ENCODE peak calls at places on chromosomes 11 and 22, in seven cellular contexts. K is IMR-90, W is H9, J is mesendoderm, X is trophoblast cell, Y is H1, B is mesenchymal stem cell. C is an unnamed sample.

GRCh38 chr11:132685174-132685611 is 847.1 kb downstream of the OPCML start:
- DNase-seq in K (peak), W (no peak), J (no peak), X (no peak), Y (no peak), B (peak), C (no peak)

GRCh38 chr22:38286915-38287669 is 14.3 kb upstream of the TMEM184B start:
- DNase-seq in K (no peak), W (no peak), J (no peak), X (no peak), Y (no peak), B (no peak), C (no peak)

GRCh38 chr11:34640050-34640971 is 19.4 kb downstream of the EHF start:
- DNase-seq in K (no peak), W (peak), J (peak), X (peak), Y (no peak), B (peak), C (no peak)

GRCh38 chr11:1562469-1563148 is 9.5 kb downstream of the DUSP8 start:
- DNase-seq in K (no peak), W (no peak), J (no peak), X (no peak), Y (no peak), B (no peak), C (no peak)

GRCh38 chr22:43060213-43060612 is 29.0 kb downstream of the TTLL1 start:
- DNase-seq in K (no peak), W (peak), J (peak), X (peak), Y (peak), B (peak), C (peak)

GRCh38 chr11:69142894-69143293 is 12.8 kb upstream of the SMIM38 start:
- DNase-seq in K (no peak), W (no peak), J (peak), X (no peak), Y (peak), B (no peak), C (no peak)

GRCh38 chr11:61277973-61278565 is 17.0 kb downstream of the VWCE start:
- DNase-seq in K (no peak), W (no peak), J (peak), X (peak), Y (no peak), B (no peak), C (no peak)

GRCh38 chr11:80960331-80961095 is 1519.7 kb upstream of the TENM4 start:
- DNase-seq in K (no peak), W (no peak), J (peak), X (no peak), Y (no peak), B (no peak), C (no peak)

GRCh38 chr11:19508166-19508565 is 204.5 kb upstream of the NAV2 start:
- DNase-seq in K (peak), W (no peak), J (peak), X (peak), Y (no peak), B (peak), C (no peak)

DNA sequence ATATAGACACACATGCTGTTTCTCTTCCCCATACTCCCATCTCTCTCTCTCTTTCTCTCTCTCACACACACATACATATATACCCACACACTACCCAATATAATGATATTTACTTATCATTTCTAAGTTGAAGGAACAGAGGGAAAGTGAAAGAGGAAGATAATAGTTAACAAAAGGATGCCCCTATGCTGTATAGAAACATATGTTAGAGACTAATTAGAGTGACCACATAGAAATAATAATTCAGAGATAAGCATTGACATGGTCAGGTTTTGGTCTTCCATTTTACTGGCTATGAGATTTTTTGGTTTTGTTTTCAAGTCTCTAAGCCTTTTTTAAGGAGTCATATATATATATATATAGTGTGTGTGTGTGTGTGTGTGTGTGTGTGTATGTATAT is 445.7 kb upstream of the CHORDC1 start:
- DNase-seq in K (no peak), W (no peak), J (no peak), X (no peak), Y (no peak), B (no peak), C (no peak)
- H3K18ac ChIP-seq in K (no peak), W (no peak), J (no peak), X (no peak), Y (no peak), B (no peak), C (no peak)

DNA sequence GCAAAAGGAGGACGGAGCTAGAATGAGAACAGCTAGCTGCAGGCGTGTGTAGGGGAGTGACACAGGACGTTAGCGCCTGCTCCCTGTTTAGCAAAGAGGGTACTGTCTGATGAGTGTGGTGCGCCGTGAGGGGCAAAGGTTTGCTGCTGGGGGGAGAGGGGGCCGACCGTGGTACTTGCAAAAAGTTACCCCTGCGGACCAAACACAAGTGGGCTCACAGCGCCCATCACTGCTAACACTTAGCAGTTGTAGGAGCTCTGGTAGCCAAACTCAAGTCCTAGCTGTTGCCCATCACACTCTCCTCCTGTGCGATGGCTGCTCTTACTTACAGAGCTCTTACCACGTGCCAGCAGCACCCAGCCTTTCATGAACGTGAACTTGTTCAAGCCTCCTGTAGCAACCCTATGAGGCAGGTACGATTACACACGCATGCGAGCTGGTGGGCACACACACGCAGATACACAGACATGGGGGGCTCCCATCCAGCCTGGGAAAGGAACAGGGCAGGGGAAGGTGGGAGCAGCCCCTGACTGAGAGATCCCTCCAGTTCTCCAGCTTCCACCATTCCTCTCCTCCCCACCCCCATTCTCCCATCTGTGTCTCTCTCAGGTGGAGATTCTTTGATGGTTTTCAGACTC is 37.5 kb upstream of the WNT11 start:
- DNase-seq in K (no peak), W (no peak), J (no peak), X (no peak), Y (peak), B (no peak), C (no peak)
- H3K18ac ChIP-seq in K (no peak), W (no peak), J (no peak), X (no peak), Y (no peak), B (no peak), C (peak)

DNA sequence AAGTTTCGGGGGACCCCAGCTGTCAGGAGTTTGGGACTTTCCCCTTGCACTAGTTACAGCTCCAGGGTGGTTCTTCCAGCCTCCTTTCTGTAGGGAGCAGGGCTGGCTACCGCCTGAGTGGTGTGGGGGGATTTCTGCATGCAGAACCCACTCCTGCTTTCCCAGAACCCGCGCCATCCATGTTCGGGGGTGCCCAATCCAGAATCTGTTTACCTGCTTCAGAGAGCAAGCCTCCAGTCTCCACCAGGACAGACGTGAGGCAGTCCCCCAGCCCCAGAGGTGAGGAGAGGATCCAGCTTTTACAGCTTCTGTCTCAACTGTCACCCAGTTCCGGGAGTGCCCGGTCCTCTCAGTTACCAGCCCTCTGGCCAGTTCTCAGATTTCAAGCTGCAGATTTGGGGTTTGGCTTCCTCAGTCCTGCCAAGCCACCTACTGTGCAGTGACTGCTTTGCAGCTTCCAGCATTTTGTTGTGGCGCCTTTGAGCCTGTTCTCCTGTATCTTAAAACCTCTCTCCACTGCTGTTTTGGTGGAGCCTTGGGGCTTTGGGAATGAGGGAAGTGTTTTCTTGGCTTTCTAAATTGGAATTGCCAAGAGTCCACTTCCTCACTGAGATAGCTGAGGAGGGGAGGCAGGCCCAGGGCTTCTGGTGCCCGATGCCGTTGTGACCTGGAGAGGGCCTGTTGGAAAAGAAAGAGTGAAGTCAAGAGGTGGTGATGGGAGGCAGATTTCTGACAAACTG is 513.2 kb downstream of the TBC1D22A start:
- DNase-seq in K (no peak), W (no peak), J (no peak), X (no peak), Y (no peak), B (no peak), C (no peak)
- H3K18ac ChIP-seq in K (no peak), W (no peak), J (no peak), X (no peak), Y (no peak), B (no peak), C (no peak)

DNA sequence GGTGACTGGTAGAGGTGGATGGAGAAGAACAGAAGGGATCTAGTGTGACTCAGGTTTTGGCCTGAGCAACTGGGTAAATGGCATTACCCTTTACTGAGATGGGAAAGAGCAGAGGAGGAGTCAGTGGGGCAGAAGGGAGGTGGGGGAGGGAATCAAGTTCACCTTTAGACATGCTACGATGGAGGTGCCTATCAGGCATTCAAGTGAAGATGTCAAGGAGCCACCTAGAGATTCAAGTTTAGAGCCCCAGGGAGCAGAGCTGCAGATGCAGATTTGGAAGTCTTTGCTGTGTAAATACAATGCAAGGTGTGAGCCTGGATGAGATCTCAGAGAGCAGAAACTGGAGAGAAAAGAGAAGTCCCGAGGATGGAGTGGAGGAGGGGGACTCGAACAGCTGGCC is 979 bp upstream of the MOGAT2 start:
- DNase-seq in K (no peak), W (no peak), J (no peak), X (no peak), Y (no peak), B (no peak), C (no peak)
- H3K18ac ChIP-seq in K (no peak), W (no peak), J (no peak), X (no peak), Y (no peak), B (no peak), C (no peak)

C was measured in neuronal stem cell.